ENCODE peak calls at places on chromosomes 12 and 14, in six cellular contexts. C is GDM1; Y is Calu3; X is upper lobe of left lung; M is CD8-positive, alpha-beta memory T cell; T is activated CD4-positive, alpha-beta T cell treated with anti-CD3 and anti-CD28 coated beads, Interleukin-2, amount 50 U/mL, for 1 hour. F is an unnamed sample.
A peak's percentile ranks its signal among the peaks of the same experiment; 100 is the strongest.

GRCh38 chr14:93150227-93151206 is 34.2 kb downstream of the MOAP1 start:
- DNase-seq in C (no peak), Y (peak; percentile 68), X (no peak), M (no peak), T (no peak), F (no peak)

GRCh38 chr12:113831016-113831415 is 135.1 kb downstream of the RBM19 start:
- DNase-seq in C (no peak), Y (no peak), X (no peak), M (no peak), T (no peak), F (peak; percentile 15)

GRCh38 chr12:119990382-119990874 is 1.4 kb downstream of the BICDL1 start:
- DNase-seq in C (no peak), Y (no peak), X (no peak), M (no peak), T (peak; percentile 30), F (no peak)

GRCh38 chr12:23834076-23834475 is 115.4 kb downstream of the SOX5 start:
- DNase-seq in C (no peak), Y (no peak), X (no peak), M (no peak), T (no peak), F (no peak)

GRCh38 chr12:120669055-120669828 is 17.7 kb upstream of the MLEC start:
- DNase-seq in C (no peak), Y (peak; percentile 40), X (no peak), M (no peak), T (no peak), F (peak; percentile 21)

GRCh38 chr12:103100226-103100866 is 142.9 kb downstream of the ASCL1 start:
- DNase-seq in C (no peak), Y (no peak), X (no peak), M (no peak), T (no peak), F (no peak)

GRCh38 chr12:132508860-132509732 is 19.1 kb downstream of the FBRSL1 start:
- DNase-seq in C (no peak), Y (no peak), X (peak; percentile 85), M (no peak), T (no peak), F (no peak)

GRCh38 chr12:78490841-78491240 is 373.7 kb upstream of the SYT1 start:
- DNase-seq in C (no peak), Y (no peak), X (no peak), M (no peak), T (no peak), F (no peak)

GRCh38 chr12:89019439-89020120 is 332.7 kb downstream of the DUSP6 start:
- DNase-seq in C (peak; percentile 76), Y (peak; percentile 82), X (no peak), M (peak; percentile 56), T (peak; percentile 64), F (peak; percentile 68)

GRCh38 chr12:52805000-52805399 is 8.9 kb downstream of the KRT4 start:
- DNase-seq in C (no peak), Y (no peak), X (no peak), M (no peak), T (no peak), F (no peak)

GRCh38 chr14:51129130-51129529 is 34.2 kb upstream of the TRIM9 start:
- DNase-seq in C (no peak), Y (no peak), X (no peak), M (no peak), T (no peak), F (no peak)

GRCh38 chr14:69861170-69861569 is 18.0 kb upstream of the SMOC1 start:
- DNase-seq in C (no peak), Y (no peak), X (no peak), M (no peak), T (no peak), F (no peak)

GRCh38 chr12:1122803-1123202 is 131.8 kb downstream of the ERC1 start:
- DNase-seq in C (no peak), Y (no peak), X (no peak), M (peak; percentile 30), T (peak; percentile 41), F (no peak)

GRCh38 chr12:102216086-102216691 is 18.6 kb upstream of the PMCH start:
- DNase-seq in C (no peak), Y (no peak), X (no peak), M (no peak), T (no peak), F (no peak)

GRCh38 chr12:43917896-43918295 is 82.0 kb downstream of the TMEM117 start:
- DNase-seq in C (no peak), Y (no peak), X (no peak), M (no peak), T (no peak), F (no peak)

GRCh38 chr12:228846-229200 is 14.9 kb upstream of the SLC6A12 start:
- DNase-seq in C (no peak), Y (no peak), X (no peak), M (no peak), T (no peak), F (no peak)

GRCh38 chr12:124461851-124462623 is 105.4 kb downstream of the NCOR2 start:
- DNase-seq in C (no peak), Y (no peak), X (peak; percentile 67), M (no peak), T (no peak), F (no peak)

GRCh38 chr14:100199240-100199860 is 39.6 kb upstream of the YY1 start:
- DNase-seq in C (no peak), Y (no peak), X (no peak), M (no peak), T (no peak), F (no peak)

GRCh38 chr12:29066061-29066588 is 83.0 kb upstream of the FAR2 start:
- DNase-seq in C (peak; percentile 4), Y (no peak), X (no peak), M (no peak), T (no peak), F (no peak)

GRCh38 chr12:49916129-49916919 is 12.6 kb upstream of the FAIM2 start:
- DNase-seq in C (no peak), Y (no peak), X (no peak), M (no peak), T (no peak), F (no peak)

GRCh38 chr12:107091989-107092641 is 1.2 kb downstream of the CRY1 start:
- DNase-seq in C (peak; percentile 33), Y (peak; percentile 76), X (no peak), M (peak; percentile 10), T (no peak), F (peak; percentile 95)

GRCh38 chr12:2297004-2297403 is 244.2 kb downstream of the CACNA1C start:
- DNase-seq in C (no peak), Y (no peak), X (no peak), M (no peak), T (no peak), F (no peak)

GRCh38 chr12:109759595-109759994 is 46.0 kb downstream of the FAM222A start:
- DNase-seq in C (no peak), Y (no peak), X (no peak), M (no peak), T (no peak), F (no peak)

GRCh38 chr12:67430708-67431335 is 161.7 kb downstream of the CAND1 start:
- DNase-seq in C (no peak), Y (no peak), X (no peak), M (no peak), T (no peak), F (no peak)

GRCh38 chr12:46259071-46259470 is 9.8 kb downstream of the SLC38A1 start:
- DNase-seq in C (no peak), Y (no peak), X (no peak), M (no peak), T (no peak), F (no peak)

GRCh38 chr12:114342651-114343050 is 63.3 kb downstream of the TBX5 start:
- DNase-seq in C (no peak), Y (no peak), X (no peak), M (no peak), T (no peak), F (no peak)

GRCh38 chr14:100529561-100530031 is 57.6 kb downstream of the BEGAIN start:
- DNase-seq in C (no peak), Y (no peak), X (peak; percentile 78), M (no peak), T (no peak), F (no peak)

GRCh38 chr12:52419656-52420055 is 13.5 kb upstream of the KRT82 start:
- DNase-seq in C (no peak), Y (no peak), X (no peak), M (no peak), T (no peak), F (no peak)